ENCODE peak calls at places on chromosomes 1 and 21, in seven cellular contexts. E is pancreas, G is breast epithelium, B is RWPE2, C is fibroblast of lung, D is PC-3, X is psoas muscle. H is an unnamed sample. For H3K36me3, the result is how much of the 10 kb centered on the place peaks cover.

GRCh38 chr1:237851209-237851845 is 39.4 kb downstream of the ZP4 start:
- DNase-seq in C (peak), D (peak), G (no peak), B (no peak), E (peak), X (peak), H (no peak)

GRCh38 chr1:57517587-57518397 is 93.9 kb upstream of the DAB1 start:
- DNase-seq in X (no peak), E (no peak), D (no peak), C (no peak), G (no peak), B (no peak), H (no peak)

GRCh38 chr1:103110701-103111100 is 2.4 kb upstream of the COL11A1 start:
- DNase-seq in B (no peak), D (no peak), G (no peak), E (no peak), X (no peak), C (no peak), H (no peak)

GRCh38 chr1:246705368-246705767 is 18.8 kb upstream of the SCCPDH start:
- DNase-seq in D (peak), C (peak), X (no peak), E (no peak), G (no peak), B (no peak), H (no peak)

GRCh38 chr1:7810395-7810794 is 26.3 kb downstream of the PER3 start:
- DNase-seq in B (no peak), E (no peak), X (peak), D (peak), G (no peak), C (peak), H (no peak)

GRCh38 chr1:9291914-9292360 is 757 bp upstream of the SPSB1 start:
- DNase-seq in C (peak), G (no peak), E (peak), X (peak), D (peak), B (no peak), H (peak)

GRCh38 chr1:12315126-12315525 is 85.3 kb downstream of the VPS13D start:
- DNase-seq in B (no peak), X (no peak), C (peak), D (no peak), G (no peak), E (no peak), H (no peak)

GRCh38 chr1:209080170-209080781 is 503.2 kb upstream of the CAMK1G start:
- DNase-seq in C (no peak), D (peak), X (no peak), B (no peak), E (no peak), G (no peak), H (no peak)

GRCh38 chr1:83901547-83902155 is 97.3 kb downstream of the TTLL7 start:
- DNase-seq in X (no peak), E (peak), B (no peak), C (peak), G (no peak), D (peak), H (no peak)

GRCh38 chr1:110196917-110197782 is 13.0 kb upstream of the KCNC4 start:
- DNase-seq in D (peak), E (peak), B (no peak), X (no peak), C (peak), G (no peak), H (no peak)

GRCh38 chr1:60886793-60887331 is 195.5 kb upstream of the NFIA start:
- DNase-seq in G (no peak), D (no peak), C (no peak), E (no peak), B (no peak), X (no peak), H (no peak)

GRCh38 chr1:7438921-7439655 is 332.0 kb upstream of the VAMP3 start:
- DNase-seq in X (no peak), G (no peak), D (no peak), C (no peak), E (no peak), B (no peak), H (no peak)

GRCh38 chr1:94871031-94871430 is 50.9 kb downstream of the SLC44A3 start:
- DNase-seq in D (no peak), C (no peak), B (no peak), E (no peak), X (no peak), G (no peak), H (no peak)

GRCh38 chr1:227941509-227942020 is 6.2 kb downstream of the WNT9A start:
- DNase-seq in X (peak), D (no peak), G (no peak), E (peak), B (peak), C (no peak), H (peak)

GRCh38 chr1:112769611-112770010 is 54.5 kb upstream of the PPM1J start:
- DNase-seq in E (no peak), G (no peak), D (no peak), X (no peak), C (no peak), B (no peak), H (no peak)

GRCh38 chr1:46539968-46540367 is 11.5 kb downstream of the KNCN start:
- DNase-seq in C (peak), E (no peak), X (no peak), G (no peak), B (no peak), D (peak), H (no peak)
- H3K36me3 ChIP-seq in C (under half), E (under half), X (under half), G (under half), B (under half), D (under half), H (under half)

DNA sequence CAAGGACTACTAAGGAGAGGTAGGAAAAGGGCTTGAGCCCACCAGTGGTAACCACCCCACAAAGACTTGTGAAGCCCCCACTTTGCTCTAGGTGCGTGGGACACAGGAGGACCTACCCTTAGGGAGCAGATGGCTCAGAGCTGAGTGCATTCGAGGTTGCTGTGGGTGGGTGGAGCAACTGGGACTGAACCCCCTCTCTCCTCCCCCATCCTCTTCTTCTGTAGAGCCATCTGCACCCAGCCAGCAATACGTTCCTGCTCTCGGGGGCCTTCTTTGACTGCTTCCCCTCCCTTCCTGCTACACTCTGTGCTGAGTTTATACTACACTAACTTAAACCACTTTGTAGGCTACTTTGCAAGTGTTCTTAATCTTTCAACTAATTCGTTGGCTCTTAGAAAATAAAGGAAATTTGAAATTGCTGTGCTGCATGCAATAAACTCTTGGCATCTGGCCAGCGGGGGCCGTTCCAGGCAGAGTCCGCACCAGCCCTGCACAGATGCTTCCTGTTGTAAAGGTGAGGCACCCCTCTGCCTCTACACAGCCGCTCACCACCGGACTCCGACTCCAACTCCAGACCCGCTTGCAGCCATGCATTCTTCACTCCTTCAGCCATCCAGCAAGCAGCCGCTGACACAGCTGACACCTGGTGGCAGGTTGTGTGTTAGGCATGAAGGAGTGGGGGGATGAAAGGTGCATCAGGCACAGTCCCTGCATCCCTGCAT is 57.2 kb downstream of the GLIS1 start:
- DNase-seq in C (peak), B (no peak), X (peak), D (peak), G (peak), E (peak), H (peak)
- TF ChIP-seq CTCF in C (peak), B (peak), X (peak), D (peak), G (no peak), E (no peak), H (peak)

GRCh38 chr1:72066431-72066830 is 215.9 kb downstream of the NEGR1 start:
- DNase-seq in X (no peak), E (no peak), C (no peak), G (no peak), B (no peak), D (no peak), H (no peak)

GRCh38 chr1:72063364-72063763 is 219.0 kb downstream of the NEGR1 start:
- DNase-seq in X (no peak), G (no peak), D (peak), C (no peak), E (no peak), B (no peak), H (no peak)

GRCh38 chr1:72060466-72060865 is 221.9 kb downstream of the NEGR1 start:
- DNase-seq in X (no peak), D (no peak), B (no peak), E (no peak), C (no peak), G (no peak), H (no peak)

GRCh38 chr1:72062584-72062983 is 219.8 kb downstream of the NEGR1 start:
- DNase-seq in C (peak), E (no peak), D (no peak), X (no peak), B (no peak), G (no peak), H (no peak)

GRCh38 chr1:72064301-72064700 is 218.0 kb downstream of the NEGR1 start:
- DNase-seq in G (no peak), B (no peak), C (no peak), E (no peak), D (no peak), X (no peak), H (no peak)
- H3K4me3 ChIP-seq in G (no peak), B (no peak), C (no peak), E (no peak), D (no peak), X (no peak), H (no peak)

GRCh38 chr1:74396942-74397341 is 115.5 kb downstream of the LRRC53 start:
- DNase-seq in B (no peak), G (no peak), C (no peak), X (no peak), E (no peak), D (no peak), H (no peak)
- H3K36me3 ChIP-seq in B (under half), G (under half), C (under half), X (under half), E (under half), D (under half), H (under half)

GRCh38 chr1:205748398-205749093 is 1.4 kb downstream of the NUCKS1 start:
- DNase-seq in G (no peak), C (peak), X (no peak), E (peak), D (peak), B (no peak), H (peak)

GRCh38 chr1:205749094-205749825 is 722 bp downstream of the NUCKS1 start:
- DNase-seq in E (peak), C (peak), X (peak), B (peak), G (peak), D (peak), H (peak)

GRCh38 chr1:205746757-205747412 is 3.1 kb downstream of the NUCKS1 start:
- DNase-seq in G (no peak), E (no peak), C (peak), D (no peak), B (no peak), X (no peak), H (no peak)

GRCh38 chr1:205750683-205751651 is 985 bp upstream of the NUCKS1 start:
- DNase-seq in E (no peak), X (no peak), G (no peak), B (no peak), D (no peak), C (no peak), H (no peak)

GRCh38 chr1:205749826-205750682 is at the start of gene NUCKS1:
- DNase-seq in D (peak), X (peak), B (peak), E (peak), G (peak), C (peak), H (peak)
- TF ChIP-seq CTCF in D (no peak), X (peak), B (no peak), E (no peak), G (no peak), C (peak), H (peak)

GRCh38 chr1:38564946-38565570 is 294.5 kb downstream of the RRAGC start:
- DNase-seq in G (peak), X (no peak), E (no peak), D (no peak), B (no peak), C (no peak), H (no peak)
- H3K4me3 ChIP-seq in G (no peak), X (no peak), E (no peak), D (no peak), B (no peak), C (no peak), H (no peak)

GRCh38 chr21:39209334-39209688 is 26.1 kb upstream of the PSMG1 start:
- DNase-seq in B (no peak), C (no peak), E (no peak), D (no peak), G (no peak), X (no peak), H (no peak)
- H3K36me3 ChIP-seq in B (half or more), C (under half), E (under half), D (under half), G (under half), X (under half), H (under half)

GRCh38 chr1:223534677-223535076 is 130.8 kb downstream of the CAPN8 start:
- DNase-seq in C (no peak), G (no peak), B (no peak), D (no peak), X (no peak), E (no peak), H (no peak)

GRCh38 chr1:223533708-223534107 is 131.8 kb downstream of the CAPN8 start:
- DNase-seq in B (no peak), G (no peak), X (no peak), E (no peak), C (no peak), D (no peak), H (no peak)

GRCh38 chr1:223525957-223526356 is 132.7 kb downstream of the CCDC185 start:
- DNase-seq in E (no peak), B (no peak), X (no peak), G (no peak), D (no peak), C (no peak), H (no peak)

GRCh38 chr1:223535261-223535778 is 130.2 kb downstream of the CAPN8 start:
- DNase-seq in C (no peak), D (peak), G (no peak), E (no peak), X (no peak), B (no peak), H (no peak)

DNA sequence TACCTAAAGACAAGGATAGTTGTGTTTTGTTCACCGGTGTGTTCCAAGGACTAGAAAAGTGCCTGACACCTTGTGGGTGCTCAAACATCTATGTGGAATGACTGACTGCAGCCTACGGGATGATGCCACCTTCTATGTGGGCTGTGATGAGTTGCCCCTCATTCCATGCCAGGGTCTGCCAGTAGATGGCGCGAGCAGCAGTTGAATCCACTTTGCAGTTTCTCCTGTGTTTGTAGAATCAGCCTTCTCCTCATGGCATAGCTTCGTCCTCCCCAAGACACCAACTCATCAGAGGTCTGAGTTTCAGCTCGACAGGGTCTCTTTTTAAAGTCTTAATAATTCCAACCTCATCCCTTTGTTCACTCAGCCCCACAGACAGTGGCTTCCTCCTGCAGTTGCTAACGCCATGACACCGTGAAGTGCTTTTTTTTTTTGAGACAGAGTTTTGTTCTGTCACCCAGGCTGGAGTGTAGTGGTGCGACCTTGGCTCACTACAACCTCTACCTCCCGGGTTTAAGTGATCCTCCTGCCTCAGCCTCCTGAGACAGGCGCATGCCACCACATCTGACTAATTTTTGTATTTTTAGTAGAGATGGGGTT is 133.7 kb downstream of the CAPN8 start:
- DNase-seq in X (peak), C (peak), B (no peak), D (peak), G (no peak), E (peak), H (peak)
- TF ChIP-seq CTCF in X (peak), C (peak), B (peak), D (peak), G (no peak), E (peak), H (no peak)

GRCh38 chr21:44870748-44871495 is 2.6 kb downstream of the PTTG1IP start:
- DNase-seq in C (no peak), E (no peak), X (peak), D (peak), G (peak), B (no peak), H (peak)
- H3K4me3 ChIP-seq in C (peak), E (no peak), X (peak), D (peak), G (peak), B (no peak), H (no peak)